ENCODE peak calls at places on chromosomes 16 and 17, in six cellular contexts. S is mucosa of descending colon, I is H1, M is astrocyte of the spinal cord, O is skeletal muscle cell, E is tibial artery. A is an unnamed sample.

GRCh38 chr17:59838196-59838911 is 54.4 kb downstream of the TUBD1 start:
- DNase-seq in S (no peak), I (no peak), M (peak; percentile 71), O (no peak), E (no peak), A (no peak)

GRCh38 chr16:89308391-89309333 is 91.2 kb downstream of the ZNF778 start:
- DNase-seq in S (peak; percentile 48), I (no peak), M (no peak), O (no peak), E (no peak), A (no peak)

GRCh38 chr17:42563543-42563942 is 1.6 kb downstream of the COASY start:
- DNase-seq in S (no peak), I (no peak), M (no peak), O (no peak), E (no peak), A (no peak)

GRCh38 chr16:14405611-14406537 is 224.2 kb downstream of the PARN start:
- DNase-seq in S (peak; percentile 64), I (peak; percentile 66), M (no peak), O (no peak), E (peak; percentile 73), A (no peak)

GRCh38 chr16:75555213-75555706 is 792 bp downstream of the TMEM231 start:
- DNase-seq in S (peak; percentile 87), I (peak; percentile 66), M (peak; percentile 86), O (peak; percentile 72), E (peak; percentile 86), A (peak; percentile 33)

GRCh38 chr17:80959330-80960036 is 32.2 kb upstream of the CHMP6 start:
- DNase-seq in S (peak; percentile 77), I (no peak), M (peak; percentile 52), O (no peak), E (peak; percentile 98), A (peak; percentile 41)

GRCh38 chr17:70343134-70343533 is 173.8 kb downstream of the KCNJ2 start:
- DNase-seq in S (no peak), I (no peak), M (no peak), O (no peak), E (no peak), A (no peak)

GRCh38 chr16:89012622-89012995 is 35.6 kb upstream of the CBFA2T3 start:
- DNase-seq in S (no peak), I (no peak), M (no peak), O (no peak), E (peak; percentile 17), A (no peak)

GRCh38 chr17:27180322-27180721 is 113.6 kb upstream of the WSB1 start:
- DNase-seq in S (no peak), I (no peak), M (no peak), O (no peak), E (no peak), A (no peak)

GRCh38 chr16:58582971-58583765 is 46.5 kb downstream of the CNOT1 start:
- DNase-seq in S (no peak), I (no peak), M (peak; percentile 20), O (no peak), E (no peak), A (no peak)

GRCh38 chr17:19363114-19363438 is 553 bp upstream of the B9D1 start:
- DNase-seq in S (no peak), I (no peak), M (no peak), O (no peak), E (no peak), A (no peak)
- H3K4me3 ChIP-seq in S (no peak overlapping the region), I (peak overlapping the region; percentile 93), M (peak overlapping the region; percentile 67), O (peak overlapping the region; percentile 72), E (peak overlapping the region; percentile 64), A (peak overlapping the region; percentile 56)

GRCh38 chr17:45276031-45276430 is 14.1 kb upstream of the SPATA32 start:
- DNase-seq in S (no peak), I (no peak), M (peak; percentile 37), O (no peak), E (no peak), A (no peak)

GRCh38 chr17:45274033-45274432 is 12.1 kb upstream of the SPATA32 start:
- DNase-seq in S (no peak), I (no peak), M (no peak), O (no peak), E (no peak), A (no peak)

GRCh38 chr17:45279898-45280297 is 18.0 kb upstream of the SPATA32 start:
- DNase-seq in S (peak; percentile 4), I (no peak), M (no peak), O (no peak), E (no peak), A (no peak)

GRCh38 chr17:45277216-45277849 is 15.4 kb upstream of the SPATA32 start:
- DNase-seq in S (peak; percentile 92), I (peak; percentile 84), M (peak; percentile 93), O (peak; percentile 59), E (peak; percentile 93), A (no peak)

DNA sequence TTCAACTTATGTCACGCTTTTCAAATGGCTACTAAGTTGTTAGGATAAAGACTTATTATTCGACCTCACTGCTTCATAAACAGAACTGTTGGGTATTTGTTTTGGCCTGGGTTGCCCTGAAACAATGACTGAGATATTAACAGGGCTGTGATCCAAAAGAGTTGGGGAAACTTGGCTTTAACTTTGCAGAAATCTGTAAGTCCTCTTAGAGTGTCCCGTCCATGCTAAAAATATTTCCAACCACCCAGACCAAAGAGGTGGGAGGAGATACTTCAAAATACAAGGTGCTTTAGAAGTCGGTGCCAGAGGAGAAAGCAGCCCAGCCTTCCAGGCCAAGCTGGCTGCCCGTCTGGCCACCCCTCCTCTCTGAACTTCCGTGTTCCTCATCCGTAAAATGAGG is 16.1 kb upstream of the SPATA32 start:
- DNase-seq in S (no peak), I (no peak), M (peak; percentile 73), O (no peak), E (no peak), A (no peak)
- H3K4me3 ChIP-seq in S (no peak overlapping the region), I (no peak overlapping the region), M (no peak overlapping the region), O (no peak overlapping the region), E (no peak overlapping the region), A (no peak overlapping the region)

DNA sequence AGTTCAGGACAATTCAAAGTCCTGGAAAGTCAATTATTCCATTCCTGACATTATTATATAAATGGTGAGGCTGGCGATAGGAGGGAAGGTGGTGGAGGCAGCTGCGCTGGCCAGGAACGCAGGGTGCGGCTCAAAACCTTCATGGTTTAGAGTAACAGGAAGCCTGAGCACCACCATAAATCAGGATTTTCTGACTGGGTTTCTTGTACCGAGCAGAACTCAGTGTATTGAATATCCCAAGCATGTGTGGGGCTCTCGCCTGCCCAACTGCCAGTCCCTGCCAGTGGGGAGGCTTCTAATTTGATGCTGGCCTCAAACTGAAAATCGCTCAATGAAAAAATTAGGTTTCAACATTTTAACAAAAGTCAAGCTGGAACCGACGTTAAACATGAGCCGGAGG is 300.6 kb downstream of the C16orf95 start:
- DNase-seq in S (no peak), I (no peak), M (no peak), O (no peak), E (no peak), A (no peak)
- H3K4me3 ChIP-seq in S (no peak overlapping the region), I (no peak overlapping the region), M (no peak overlapping the region), O (no peak overlapping the region), E (no peak overlapping the region), A (no peak overlapping the region)

DNA sequence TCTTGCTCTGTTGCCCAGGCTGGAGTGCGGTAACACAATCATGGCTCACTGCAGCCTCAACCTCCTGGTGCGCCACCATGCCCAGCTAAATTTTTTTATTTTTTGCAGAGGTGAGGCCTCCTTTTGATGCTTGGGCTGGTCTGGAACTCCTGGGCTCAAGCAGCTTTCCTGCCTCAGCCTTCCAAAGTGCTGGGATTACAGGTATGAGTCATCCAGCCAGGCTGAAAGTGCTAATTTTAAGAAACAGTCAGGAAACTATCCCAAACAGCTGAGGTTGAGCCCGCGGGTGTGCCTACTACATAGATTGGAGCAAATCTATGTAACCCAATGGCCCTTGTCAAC is 738 bp upstream of the XPO6 start:
- DNase-seq in S (no peak), I (no peak), M (peak; percentile 12), O (no peak), E (no peak), A (no peak)
- H3K4me3 ChIP-seq in S (no peak overlapping the region), I (peak overlapping the region; percentile 94), M (peak overlapping the region; percentile 45), O (peak overlapping the region; percentile 73), E (peak overlapping the region; percentile 68), A (peak overlapping the region; percentile 40)

GRCh38 chr17:48502901-48503300 is 27.9 kb downstream of the HOXB1 start:
- DNase-seq in S (no peak), I (no peak), M (no peak), O (no peak), E (no peak), A (no peak)
- H3K4me3 ChIP-seq in S (no peak overlapping the region), I (no peak overlapping the region), M (no peak overlapping the region), O (no peak overlapping the region), E (no peak overlapping the region), A (no peak overlapping the region)

DNA sequence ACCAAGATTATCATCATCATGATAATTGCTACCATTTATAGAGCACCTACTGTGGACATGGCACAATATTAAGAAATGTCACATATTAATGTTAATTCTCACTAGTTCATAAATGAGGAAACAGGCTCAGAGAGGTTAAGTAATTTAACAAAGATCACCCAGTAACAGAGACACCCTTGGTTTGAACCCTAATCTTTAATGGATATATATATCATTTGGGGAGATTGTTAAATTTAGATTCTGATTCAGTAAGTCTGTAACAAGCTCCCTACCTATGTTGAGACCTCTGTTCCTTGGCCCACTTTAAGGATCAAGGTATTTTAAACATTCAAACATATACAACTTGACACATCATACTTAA is 804 bp upstream of the TMEM100 start:
- DNase-seq in S (no peak), I (no peak), M (no peak), O (no peak), E (no peak), A (no peak)
- H3K4me3 ChIP-seq in S (no peak overlapping the region), I (no peak overlapping the region), M (no peak overlapping the region), O (peak overlapping the region; percentile 39), E (no peak overlapping the region), A (no peak overlapping the region)

GRCh38 chr16:31004658-31005057 is 5.8 kb downstream of the STX1B start:
- DNase-seq in S (no peak), I (no peak), M (no peak), O (no peak), E (no peak), A (no peak)
- H3K4me3 ChIP-seq in S (no peak overlapping the region), I (no peak overlapping the region), M (no peak overlapping the region), O (no peak overlapping the region), E (no peak overlapping the region), A (no peak overlapping the region)

GRCh38 chr17:81980752-81981239 is 3.4 kb downstream of the ASPSCR1 start:
- DNase-seq in S (no peak), I (no peak), M (no peak), O (no peak), E (no peak), A (no peak)

GRCh38 chr17:81983011-81983638 is 5.7 kb downstream of the ASPSCR1 start:
- DNase-seq in S (no peak), I (no peak), M (no peak), O (no peak), E (no peak), A (no peak)

GRCh38 chr17:81977211-81978091 is at the start of gene ASPSCR1:
- DNase-seq in S (peak; percentile 95), I (peak; percentile 57), M (peak; percentile 90), O (peak; percentile 74), E (peak; percentile 93), A (peak; percentile 26)

GRCh38 chr17:81978901-81979298 is 1.5 kb downstream of the ASPSCR1 start:
- DNase-seq in S (no peak), I (no peak), M (no peak), O (no peak), E (no peak), A (no peak)

DNA sequence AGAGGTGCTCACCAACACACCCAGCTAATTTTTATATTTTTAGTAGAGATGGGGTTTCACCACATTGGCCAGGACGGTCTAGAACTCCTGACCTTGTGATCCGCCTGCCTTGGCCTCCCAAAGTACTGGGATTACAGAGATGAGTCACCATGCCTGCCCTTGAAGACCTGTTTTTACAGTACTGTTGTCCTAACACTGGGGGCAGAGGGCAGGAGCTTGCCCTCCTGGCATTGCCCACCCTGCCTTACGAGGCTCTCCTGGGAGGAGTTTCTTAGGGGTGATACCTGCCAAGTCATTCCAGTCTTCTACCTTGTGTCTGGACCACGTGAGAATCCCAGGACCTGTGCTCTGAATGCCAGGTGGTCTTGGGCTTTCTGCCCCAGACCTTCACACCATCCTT is 2.7 kb downstream of the ASPSCR1 start:
- DNase-seq in S (no peak), I (no peak), M (no peak), O (no peak), E (no peak), A (no peak)
- H3K4me3 ChIP-seq in S (no peak overlapping the region), I (no peak overlapping the region), M (no peak overlapping the region), O (no peak overlapping the region), E (no peak overlapping the region), A (no peak overlapping the region)